ENCODE peak calls at places on chromosomes 4 and X, in six cellular contexts. E, J, S, O, K and C are unnamed samples.
A peak's percentile ranks its signal among the peaks of the same experiment; 100 is the strongest.

GRCh38 chrX:18146954-18147353 is 73.7 kb downstream of the BEND2 start:
- DNase-seq in E (peak; percentile 34), J (no peak), S (no peak), O (peak; percentile 1), K (no peak), C (peak; percentile 13)

GRCh38 chr4:184815046-184815877 is 10.5 kb downstream of the ACSL1 start:
- DNase-seq in E (peak; percentile 86), J (peak; percentile 24), S (peak; percentile 78), O (peak; percentile 74), K (peak; percentile 89), C (peak; percentile 74)

GRCh38 chr4:77765720-77766119 is 53.4 kb downstream of the CNOT6L start:
- DNase-seq in E (no peak), J (no peak), S (no peak), O (peak; percentile 13), K (no peak), C (no peak)

GRCh38 chr4:121073672-121074386 is 1.5 kb upstream of the NDNF start:
- DNase-seq in E (no peak), J (no peak), S (no peak), O (no peak), K (no peak), C (no peak)

GRCh38 chr4:183348136-183348535 is 25.9 kb upstream of the CLDN24 start:
- DNase-seq in E (no peak), J (no peak), S (no peak), O (no peak), K (no peak), C (no peak)

GRCh38 chr4:59455751-59456150 is 1744.4 kb upstream of the ADGRL3 start:
- DNase-seq in E (no peak), J (no peak), S (no peak), O (no peak), K (no peak), C (no peak)

GRCh38 chrX:2907295-2907694 is 21.8 kb downstream of the ARSD start:
- DNase-seq in E (no peak), J (no peak), S (no peak), O (no peak), K (no peak), C (no peak)

GRCh38 chr4:40283413-40283812 is 51.7 kb upstream of the CHRNA9 start:
- DNase-seq in E (no peak), J (no peak), S (no peak), O (no peak), K (no peak), C (no peak)

GRCh38 chrX:112868586-112868985 is 28.0 kb upstream of the AMOT start:
- DNase-seq in E (no peak), J (no peak), S (no peak), O (no peak), K (no peak), C (no peak)

GRCh38 chr4:118968006-118968405 is 79.4 kb downstream of the SYNPO2 start:
- DNase-seq in E (no peak), J (no peak), S (no peak), O (no peak), K (peak; percentile 67), C (peak; percentile 87)

GRCh38 chr4:107449611-107450369 is 270.2 kb downstream of the PAPSS1 start:
- DNase-seq in E (no peak), J (no peak), S (no peak), O (no peak), K (no peak), C (no peak)

GRCh38 chr4:105147226-105148151 is 813 bp downstream of the TET2 start:
- DNase-seq in E (peak; percentile 68), J (no peak), S (peak; percentile 62), O (peak; percentile 24), K (no peak), C (peak; percentile 44)

DNA sequence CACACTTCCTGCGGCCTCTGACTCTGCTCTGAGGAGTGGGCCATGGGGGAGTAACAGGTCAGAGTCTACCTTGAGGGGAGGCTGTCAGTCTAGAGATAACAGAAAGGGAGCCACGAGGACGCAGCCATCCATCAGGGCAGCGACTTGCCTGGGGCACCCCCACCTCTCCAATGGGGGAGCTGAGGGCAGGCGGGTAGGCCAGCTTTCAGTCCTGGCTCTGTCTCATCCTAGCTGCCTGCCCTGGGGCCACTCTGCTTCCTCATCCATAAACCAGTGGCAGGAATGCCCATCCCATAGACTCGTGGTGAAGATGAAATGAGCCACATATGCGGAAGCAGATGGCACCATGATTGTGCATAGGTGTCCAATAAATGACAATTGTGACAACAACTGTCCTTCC is 13.2 kb downstream of the MAGED2 start:
- DNase-seq in E (no peak), J (no peak), S (no peak), O (no peak), K (no peak), C (no peak)
- TF ChIP-seq SMC3 in E (no peak), J (no peak), S (no peak), O (no peak), K (no peak), C (no peak)

GRCh38 chrX:71911731-71912050 is 1.0 kb downstream of the NHSL2 start:
- DNase-seq in E (no peak), J (no peak), S (no peak), O (no peak), K (no peak), C (no peak)

GRCh38 chrX:71909956-71910355 is 689 bp upstream of the NHSL2 start:
- DNase-seq in E (no peak), J (no peak), S (no peak), O (no peak), K (no peak), C (no peak)

GRCh38 chrX:71911023-71911730 is 532 bp downstream of the NHSL2 start:
- DNase-seq in E (no peak), J (peak; percentile 42), S (peak; percentile 53), O (no peak), K (no peak), C (no peak)

GRCh38 chrX:71912156-71912555 is 1.5 kb downstream of the NHSL2 start:
- DNase-seq in E (no peak), J (no peak), S (no peak), O (no peak), K (no peak), C (no peak)

GRCh38 chrX:71910526-71911022 is at the start of gene NHSL2:
- DNase-seq in E (no peak), J (no peak), S (no peak), O (no peak), K (no peak), C (peak; percentile 6)
- TF ChIP-seq SMC3 in E (no peak), J (no peak), S (no peak), O (no peak), K (no peak), C (no peak)

GRCh38 chr4:10135252-10135651 is 18.7 kb upstream of the WDR1 start:
- DNase-seq in E (no peak), J (no peak), S (no peak), O (no peak), K (no peak), C (no peak)
- TF ChIP-seq SMC3 in E (no peak), J (no peak), S (no peak), O (no peak), K (no peak), C (no peak)

DNA sequence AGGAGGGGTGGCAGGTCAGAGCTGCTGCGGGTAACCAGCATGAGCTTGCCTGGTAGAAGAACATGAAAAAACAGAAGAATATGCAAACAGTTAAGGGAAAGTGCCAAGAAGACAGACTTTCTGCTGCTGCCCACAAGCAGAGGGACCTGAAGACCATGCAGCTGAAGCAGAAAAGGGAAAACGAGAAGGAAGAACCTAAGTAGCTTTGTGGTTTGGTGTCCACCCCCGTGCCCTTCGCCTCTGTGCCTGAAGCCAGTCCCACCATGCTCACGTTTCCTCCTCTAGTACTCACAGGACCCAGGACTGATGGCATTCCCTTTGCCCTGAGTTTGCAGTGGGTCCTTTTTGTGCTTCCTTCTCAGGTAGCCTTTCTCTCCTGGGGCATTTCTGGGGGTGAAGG is 62.8 kb downstream of the UBA6 start:
- DNase-seq in E (no peak), J (no peak), S (no peak), O (no peak), K (no peak), C (no peak)
- TF ChIP-seq SMC3 in E (no peak), J (no peak), S (no peak), O (no peak), K (no peak), C (no peak)

DNA sequence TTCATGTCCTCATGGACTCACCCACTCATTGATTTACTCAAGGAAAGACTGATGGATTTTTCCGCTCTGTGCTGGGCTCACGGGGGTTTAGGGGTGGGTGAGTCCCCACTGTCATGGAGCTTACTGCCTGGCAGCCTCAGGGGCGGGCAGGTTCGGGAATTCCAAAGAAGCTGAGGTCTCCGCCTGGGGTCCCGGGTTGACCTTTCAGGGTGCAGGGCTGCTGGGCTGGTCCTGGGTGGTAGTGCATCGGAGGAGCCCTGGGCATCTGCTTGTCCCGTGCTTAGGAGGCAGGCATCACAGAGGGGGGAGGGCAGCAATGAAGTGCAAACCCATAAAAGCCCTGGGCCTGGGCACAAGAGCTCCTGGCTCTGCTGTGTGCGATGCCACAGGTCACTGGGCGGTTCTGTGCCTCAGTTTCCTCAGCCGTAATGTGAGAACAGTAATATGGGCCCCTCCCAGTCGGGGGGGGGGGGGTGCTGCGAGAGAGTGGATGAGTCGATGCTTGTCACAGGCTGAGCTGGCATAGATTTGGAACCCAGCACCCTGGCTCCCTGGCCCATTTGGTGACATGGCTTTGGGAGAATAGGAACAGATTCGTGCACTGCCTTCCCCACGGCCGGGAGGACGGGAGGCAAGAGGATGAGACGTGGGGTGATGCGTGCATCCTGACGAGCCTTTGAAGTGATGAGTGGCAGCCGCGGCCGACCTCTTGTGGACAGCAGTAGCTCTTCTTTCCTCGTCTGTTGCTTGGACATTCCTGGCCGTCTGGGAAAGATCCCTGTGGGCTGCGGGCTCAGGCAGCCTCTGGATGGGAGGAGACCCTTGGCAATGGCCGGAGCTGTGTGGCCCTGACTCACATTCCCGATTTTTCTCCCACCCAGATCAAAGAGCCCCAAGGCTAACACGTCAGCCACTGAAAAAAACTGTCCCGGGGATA is 42.0 kb downstream of the PSAPL1 start:
- DNase-seq in E (peak; percentile 5), J (no peak), S (peak; percentile 8), O (no peak), K (no peak), C (peak; percentile 16)
- TF ChIP-seq SMC3 in E (no peak), J (no peak), S (no peak), O (no peak), K (no peak), C (no peak)

DNA sequence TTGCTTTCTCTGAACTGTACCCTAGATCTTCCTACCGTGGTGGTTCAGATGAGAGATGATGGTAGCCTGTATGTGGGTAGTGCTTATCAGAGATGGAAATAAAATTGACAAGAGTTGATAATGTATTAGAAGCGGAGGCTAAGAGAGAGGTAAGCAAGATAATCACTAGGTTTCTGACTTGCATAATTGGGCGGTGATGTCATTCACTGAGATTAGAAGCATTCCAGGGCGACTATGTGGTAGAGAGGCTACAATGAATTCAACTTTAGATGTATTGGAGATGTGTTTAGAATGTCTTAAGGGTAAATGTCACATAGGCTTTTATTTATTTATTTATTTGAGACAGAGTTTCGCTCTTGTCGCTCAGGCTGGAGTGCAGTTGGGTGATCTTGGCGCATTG is 409 bp upstream of the TENM3 start:
- DNase-seq in E (no peak), J (no peak), S (no peak), O (no peak), K (no peak), C (peak; percentile 74)
- TF ChIP-seq SMC3 in E (no peak), J (no peak), S (no peak), O (no peak), K (no peak), C (no peak)